ENCODE peak calls at places on chromosomes 4 and X, in five cellular contexts. M is lower lobe of right lung, V is heart left ventricle, F is neuronal stem cell, S is heart right ventricle. K is an unnamed sample. For H3K4me1, the result is how much of the 10 kb centered on the place peaks cover.

GRCh38 chr4:165439981-165440380 is 61.2 kb downstream of the CPE start:
- DNase-seq in M (no peak), V (no peak), F (no peak), S (no peak), K (no peak)

GRCh38 chr4:97938141-97938540 is 205.1 kb downstream of the STPG2 start:
- DNase-seq in M (no peak), V (no peak), F (no peak), S (no peak), K (no peak)

GRCh38 chr4:64272432-64272831 is 136.8 kb downstream of the TECRL start:
- DNase-seq in M (no peak), V (peak), F (no peak), S (no peak), K (no peak)

GRCh38 chrX:16547644-16548043 is 102.3 kb upstream of the S100G start:
- DNase-seq in M (no peak), V (no peak), F (no peak), S (no peak), K (no peak)

GRCh38 chrX:110131031-110131430 is 128.1 kb downstream of the TMEM164 start:
- DNase-seq in M (no peak), V (no peak), F (no peak), S (no peak), K (no peak)

GRCh38 chr4:100581337-100581736 is 63.5 kb upstream of the EMCN start:
- DNase-seq in M (no peak), V (no peak), F (no peak), S (no peak), K (no peak)

GRCh38 chrX:20742106-20742505 is 475.4 kb upstream of the RPS6KA3 start:
- DNase-seq in M (no peak), V (no peak), F (no peak), S (no peak), K (no peak)

GRCh38 chr4:26830701-26831100 is 29.9 kb upstream of the STIM2 start:
- DNase-seq in M (no peak), V (no peak), F (no peak), S (no peak), K (no peak)

GRCh38 chrX:39654952-39655351 is 442.8 kb downstream of the BCOR start:
- DNase-seq in M (no peak), V (no peak), F (no peak), S (no peak), K (no peak)

GRCh38 chr4:181701219-181701618 is 542.0 kb upstream of the TENM3 start:
- DNase-seq in M (no peak), V (no peak), F (no peak), S (no peak), K (no peak)

GRCh38 chr4:74632634-74633033 is 161.7 kb downstream of the BTC start:
- DNase-seq in M (peak), V (no peak), F (no peak), S (peak), K (peak)

GRCh38 chr4:95124906-95125504 is 367.2 kb downstream of the BMPR1B start:
- DNase-seq in M (no peak), V (no peak), F (peak), S (peak), K (no peak)

GRCh38 chr4:87268401-87268800 is 48.0 kb upstream of the KLHL8 start:
- DNase-seq in M (no peak), V (no peak), F (peak), S (no peak), K (no peak)

GRCh38 chrX:9110808-9111207 is 76.9 kb upstream of the FAM9B start:
- DNase-seq in M (no peak), V (no peak), F (no peak), S (no peak), K (no peak)

GRCh38 chr4:86249074-86249473 is 110.8 kb downstream of the MAPK10 start:
- DNase-seq in M (no peak), V (no peak), F (no peak), S (no peak), K (no peak)

GRCh38 chr4:53477038-53477565 is 99.7 kb downstream of the FIP1L1 start:
- DNase-seq in M (no peak), V (no peak), F (no peak), S (no peak), K (no peak)

GRCh38 chr4:95248713-95249401 is 299.9 kb downstream of the UNC5C start:
- DNase-seq in M (no peak), V (no peak), F (no peak), S (no peak), K (no peak)

GRCh38 chrX:40383969-40384368 is 196.8 kb upstream of the ATP6AP2 start:
- DNase-seq in M (no peak), V (no peak), F (no peak), S (no peak), K (no peak)

GRCh38 chrX:1390621-1391369 is 1.1 kb downstream of the SLC25A6 start:
- DNase-seq in M (peak), V (peak), F (no peak), S (no peak), K (peak)
- H3K4me1 ChIP-seq in M (under half), V (under half), F (under half), S (half or more), K (under half)

DNA sequence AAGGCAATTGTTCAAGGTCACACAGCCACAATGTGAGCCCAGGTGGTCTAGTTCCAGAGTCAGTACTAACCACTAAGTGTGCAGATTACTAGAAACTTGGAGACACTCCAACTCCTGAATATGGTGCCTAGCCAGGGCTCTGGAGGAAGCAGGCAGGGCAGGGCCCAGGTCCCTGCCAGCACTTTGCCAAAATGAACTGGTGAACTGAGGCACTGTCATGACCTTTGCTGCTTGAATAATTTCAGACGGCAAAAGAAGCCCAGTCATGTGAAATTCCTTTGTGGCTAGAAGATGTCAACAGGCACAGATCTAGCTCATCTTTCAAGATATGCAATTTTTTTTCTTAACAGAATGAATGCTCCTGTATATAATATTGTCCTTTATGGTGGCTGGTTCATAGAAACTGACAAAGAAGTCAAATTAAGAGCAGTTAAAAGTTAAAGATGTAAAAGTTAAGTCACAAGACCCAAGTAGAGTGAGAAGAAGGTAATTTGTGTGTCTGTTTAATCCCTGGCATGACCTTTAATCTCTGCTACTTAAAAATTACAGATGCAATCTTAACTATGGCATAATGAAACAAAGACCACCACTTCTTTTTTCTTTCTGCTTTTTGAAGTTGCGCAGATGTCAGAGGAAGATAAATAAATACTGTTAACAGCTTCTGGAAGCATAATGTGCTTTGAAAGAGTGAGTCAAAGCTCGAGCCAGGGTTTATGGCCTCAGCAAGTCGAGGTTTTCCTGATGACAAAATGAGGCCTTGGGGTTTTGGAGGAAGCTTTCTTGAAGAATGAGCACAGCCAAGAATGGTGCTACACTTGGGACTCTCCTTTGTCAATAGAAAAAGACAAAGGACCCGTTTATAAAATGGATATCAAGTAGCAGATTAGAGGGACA is 54.1 kb downstream of the SHROOM3 start:
- DNase-seq in M (no peak), V (no peak), F (no peak), S (no peak), K (no peak)
- H3K4me1 ChIP-seq in M (under half), V (under half), F (under half), S (under half), K (under half)

GRCh38 chr4:82357640-82358039 is 16.2 kb downstream of the HNRNPD start:
- DNase-seq in M (no peak), V (no peak), F (no peak), S (no peak), K (no peak)

GRCh38 chr4:82363896-82364487 is 9.8 kb downstream of the HNRNPD start:
- DNase-seq in M (no peak), V (no peak), F (no peak), S (no peak), K (no peak)

GRCh38 chr4:82358773-82359324 is 14.9 kb downstream of the HNRNPD start:
- DNase-seq in M (no peak), V (no peak), F (no peak), S (no peak), K (no peak)

GRCh38 chr4:82362565-82362964 is 11.2 kb downstream of the HNRNPD start:
- DNase-seq in M (no peak), V (no peak), F (no peak), S (no peak), K (no peak)

DNA sequence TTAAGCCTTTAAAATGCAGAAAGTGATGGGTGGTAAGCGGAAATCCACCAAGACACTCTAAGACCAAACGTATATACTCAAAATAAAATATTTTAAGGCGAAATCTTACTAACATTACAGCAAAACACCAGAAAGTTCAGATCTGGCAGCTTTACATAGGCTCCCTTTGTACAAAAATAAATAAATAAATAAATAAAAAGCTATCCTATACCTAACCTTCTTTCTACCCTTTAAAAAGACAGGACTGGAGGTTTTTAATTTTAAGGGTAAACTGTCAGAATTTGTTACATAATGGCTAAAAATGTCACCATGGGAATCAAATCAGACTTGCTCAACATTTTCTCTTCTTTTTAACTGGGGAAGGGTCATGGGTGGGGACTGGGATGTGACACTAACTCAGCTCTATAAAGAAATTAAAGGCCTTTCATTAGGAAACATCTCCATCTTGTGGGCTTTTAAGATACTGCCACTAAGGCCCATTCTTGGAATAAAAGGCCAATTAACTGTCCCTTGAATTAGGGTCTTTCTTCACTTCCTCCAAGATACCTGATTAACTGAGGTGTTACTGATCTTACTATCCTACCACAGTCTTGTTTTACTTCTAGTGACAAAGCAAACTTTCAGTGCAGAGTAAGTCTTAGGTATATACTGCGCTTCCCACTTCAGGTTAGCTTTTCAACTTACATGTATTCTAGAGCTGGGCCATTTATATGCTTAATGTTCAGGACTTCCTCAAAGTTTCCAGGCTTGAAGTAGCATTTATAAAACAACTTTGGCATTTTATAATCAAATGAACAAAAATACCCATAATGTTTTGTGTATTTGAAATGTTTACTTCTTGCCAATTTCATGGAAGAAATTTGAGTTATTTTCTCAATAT is 13.3 kb downstream of the HNRNPD start:
- DNase-seq in M (no peak), V (no peak), F (peak), S (no peak), K (no peak)
- H3K4me1 ChIP-seq in M (half or more), V (half or more), F (under half), S (half or more), K (half or more)

GRCh38 chrX:13001961-13002671 is 27.2 kb downstream of the TMSB4X start:
- DNase-seq in M (no peak), V (no peak), F (no peak), S (no peak), K (no peak)
- H3K4me1 ChIP-seq in M (under half), V (under half), F (under half), S (half or more), K (under half)

GRCh38 chr4:177323416-177323815 is 13.7 kb downstream of the NEIL3 start:
- DNase-seq in M (no peak), V (no peak), F (no peak), S (no peak), K (no peak)
- H3K4me1 ChIP-seq in M (under half), V (under half), F (under half), S (under half), K (under half)

DNA sequence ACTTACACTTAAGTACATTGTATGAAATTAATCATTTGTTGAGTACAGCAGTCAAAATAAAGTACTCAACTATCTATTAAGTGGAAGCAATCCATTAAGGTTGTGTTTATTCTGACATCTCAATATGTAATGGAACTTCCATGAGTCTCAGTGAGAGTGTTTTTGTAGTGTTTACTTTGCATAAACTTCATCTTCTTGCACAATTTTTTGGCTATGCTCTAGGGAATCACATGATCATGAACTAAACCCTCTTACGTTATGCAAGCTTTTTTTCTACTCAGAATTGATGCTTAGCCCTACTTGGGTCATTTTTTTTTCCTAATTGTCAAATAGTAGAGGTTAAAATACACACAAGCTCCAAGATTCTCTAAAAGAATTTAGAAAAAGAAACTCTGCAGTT is 21.1 kb upstream of the PIGA start:
- DNase-seq in M (no peak), V (no peak), F (no peak), S (no peak), K (no peak)
- H3K4me1 ChIP-seq in M (under half), V (under half), F (under half), S (under half), K (under half)

GRCh38 chr4:8115203-8115520 is 43.5 kb downstream of the ABLIM2 start:
- DNase-seq in M (no peak), V (no peak), F (no peak), S (no peak), K (no peak)
- H3K4me1 ChIP-seq in M (under half), V (under half), F (under half), S (under half), K (under half)

GRCh38 chr4:163673848-163674702 is 179.6 kb downstream of the TMA16 start:
- DNase-seq in M (no peak), V (no peak), F (no peak), S (no peak), K (no peak)

GRCh38 chr4:163672751-163673150 is 178.3 kb downstream of the TMA16 start:
- DNase-seq in M (no peak), V (no peak), F (no peak), S (no peak), K (no peak)
- H3K4me1 ChIP-seq in M (under half), V (under half), F (under half), S (under half), K (under half)

K was measured in upper lobe of left lung.